ENCODE peak calls at places on chromosomes 3 and 15, in ten cellular contexts. D is OCI-LY7, V is T1000, J is cerebellum, F is Daoy, L is T-helper 2 cell, A is iris pigment epithelial cell, H is glomerular endothelial cell, Z is tibial artery, B is mammary epithelial cell. S is an unnamed sample.
A peak's percentile ranks its signal among the peaks of the same experiment; 100 is the strongest.

GRCh38 chr3:195467641-195468390 is 25.0 kb upstream of the ACAP2 start:
- DNase-seq in A (peak; percentile 88), H (no peak), V (no peak), D (no peak), L (no peak), J (no peak), B (peak; percentile 65), Z (no peak), F (no peak), S (no peak)

GRCh38 chr3:126084667-126085180 is 800 bp upstream of the SLC41A3 start:
- DNase-seq in D (no peak), Z (no peak), H (no peak), A (no peak), B (no peak), J (no peak), F (no peak), V (no peak), L (no peak), S (no peak)

GRCh38 chr3:21705769-21706168 is 45.2 kb downstream of the ZNF385D start:
- DNase-seq in B (peak; percentile 90), J (peak; percentile 66), D (no peak), V (peak; percentile 61), H (no peak), F (no peak), Z (peak; percentile 57), A (peak; percentile 30), L (no peak), S (peak; percentile 89)

GRCh38 chr3:146184616-146185015 is 23.6 kb upstream of the PLOD2 start:
- DNase-seq in L (no peak), B (peak; percentile 85), V (no peak), J (no peak), F (peak; percentile 54), D (no peak), H (no peak), Z (no peak), A (no peak), S (no peak)

GRCh38 chr3:119206611-119207511 is 33.5 kb downstream of the UPK1B start:
- DNase-seq in Z (no peak), V (no peak), F (no peak), J (no peak), B (peak; percentile 61), A (no peak), H (no peak), L (no peak), D (no peak), S (no peak)

GRCh38 chr3:111800472-111800871 is 58.6 kb upstream of the PHLDB2 start:
- DNase-seq in Z (no peak), V (no peak), L (no peak), J (no peak), B (no peak), D (no peak), A (no peak), F (no peak), H (no peak), S (no peak)

GRCh38 chr15:77173487-77173886 is 102.6 kb upstream of the TSPAN3 start:
- DNase-seq in J (no peak), B (no peak), H (no peak), A (no peak), V (no peak), L (no peak), Z (no peak), F (no peak), D (no peak), S (no peak)

GRCh38 chr3:32181370-32181769 is 57.1 kb upstream of the CMTM8 start:
- DNase-seq in D (peak; percentile 23), J (no peak), L (no peak), A (no peak), F (no peak), V (no peak), B (no peak), Z (no peak), H (no peak), S (no peak)

GRCh38 chr15:60592386-60593339 is 113.7 kb upstream of the ICE2 start:
- DNase-seq in F (peak; percentile 93), V (peak; percentile 57), L (peak; percentile 75), J (peak; percentile 75), B (peak; percentile 82), H (no peak), D (peak; percentile 78), Z (peak; percentile 90), A (peak; percentile 89), S (peak; percentile 72)

S was measured in G401.